ENCODE peak calls at places on chromosomes 4 and X, in five cellular contexts. A is NCI-H1092; P is brain microvascular endothelial cell; Q is AG09319; I is CD4-positive, CD25-positive, alpha-beta regulatory T cell. B is an unnamed sample.

GRCh38 chr4:176320340-176320975 is 692 bp downstream of the SPCS3 start:
- DNase-seq in A (peak), P (peak), Q (peak), I (peak), B (no peak)

GRCh38 chr4:147014946-147015345 is 69.3 kb upstream of the TTC29 start:
- DNase-seq in A (no peak), P (no peak), Q (no peak), I (no peak), B (no peak)

GRCh38 chrX:13770013-13770412 is 35.5 kb downstream of the OFD1 start:
- DNase-seq in A (no peak), P (no peak), Q (no peak), I (no peak), B (no peak)

GRCh38 chr4:187167126-187167525 is 443.5 kb upstream of the FAT1 start:
- DNase-seq in A (no peak), P (no peak), Q (no peak), I (no peak), B (no peak)

GRCh38 chr4:105714071-105714521 is 5.5 kb downstream of the GSTCD start:
- DNase-seq in A (no peak), P (peak), Q (no peak), I (no peak), B (no peak)

GRCh38 chr4:128310266-128310697 is 22.7 kb upstream of the PGRMC2 start:
- DNase-seq in A (peak), P (no peak), Q (no peak), I (no peak), B (no peak)

GRCh38 chr4:128462104-128462783 is 174.6 kb upstream of the PGRMC2 start:
- DNase-seq in A (no peak), P (no peak), Q (no peak), I (no peak), B (no peak)

GRCh38 chrX:39336709-39337294 is 535.5 kb downstream of the MID1IP1 start:
- DNase-seq in A (peak), P (no peak), Q (no peak), I (peak), B (no peak)

GRCh38 chrX:136195247-136195646 is 47.9 kb downstream of the FHL1 start:
- DNase-seq in A (no peak), P (no peak), Q (no peak), I (no peak), B (no peak)

GRCh38 chrX:1945879-1946278 is 331.0 kb downstream of the ASMT start:
- DNase-seq in A (no peak), P (no peak), Q (no peak), I (no peak), B (no peak)

GRCh38 chr4:2743518-2744445 is 12.4 kb downstream of the TNIP2 start:
- DNase-seq in A (no peak), P (no peak), Q (no peak), I (no peak), B (no peak)

GRCh38 chr4:47990145-47990544 is 26.3 kb downstream of the CNGA1 start:
- DNase-seq in A (no peak), P (no peak), Q (no peak), I (no peak), B (no peak)

GRCh38 chr4:41432889-41433288 is 105.1 kb upstream of the LIMCH1 start:
- DNase-seq in A (no peak), P (peak), Q (peak), I (no peak), B (peak)

GRCh38 chr4:70704333-70705145 is 16.2 kb downstream of the UTP3 start:
- DNase-seq in A (peak), P (peak), Q (no peak), I (peak), B (no peak)

GRCh38 chrX:24282381-24283121 is 31.3 kb downstream of the SUPT20HL2 start:
- DNase-seq in A (no peak), P (no peak), Q (peak), I (no peak), B (no peak)

GRCh38 chr4:31059753-31060522 is 339.8 kb downstream of the PCDH7 start:
- DNase-seq in A (no peak), P (no peak), Q (no peak), I (no peak), B (no peak)

GRCh38 chr4:144371479-144371878 is 231.0 kb upstream of the GYPA start:
- DNase-seq in A (no peak), P (peak), Q (no peak), I (no peak), B (no peak)

GRCh38 chr4:153541426-153542096 is 75.4 kb downstream of the TMEM131L start:
- DNase-seq in A (no peak), P (peak), Q (peak), I (no peak), B (peak)

GRCh38 chr4:174396599-174396998 is 112.9 kb downstream of the CEP44 start:
- DNase-seq in A (no peak), P (no peak), Q (no peak), I (no peak), B (no peak)

GRCh38 chrX:29155286-29155685 is 568.0 kb downstream of the IL1RAPL1 start:
- DNase-seq in A (no peak), P (no peak), Q (no peak), I (no peak), B (no peak)

GRCh38 chr4:154018659-154019058 is 229.8 kb upstream of the SFRP2 start:
- DNase-seq in A (no peak), P (no peak), Q (no peak), I (peak), B (no peak)

GRCh38 chrX:46587158-46587557 is 13.6 kb downstream of the CHST7 start:
- DNase-seq in A (no peak), P (peak), Q (no peak), I (no peak), B (no peak)

GRCh38 chr4:69124941-69125340 is 28.7 kb downstream of the UGT2B7 start:
- DNase-seq in A (no peak), P (no peak), Q (no peak), I (no peak), B (no peak)

GRCh38 chrX:15749642-15750610 is 11.9 kb downstream of the CA5B start:
- DNase-seq in A (no peak), P (no peak), Q (no peak), I (peak), B (no peak)

GRCh38 chr4:6019316-6020263 is 1.4 kb upstream of the C4orf50 start:
- DNase-seq in A (peak), P (peak), Q (no peak), I (peak), B (no peak)

GRCh38 chr4:138981930-138982390 is 33.6 kb upstream of the NOCT start:
- DNase-seq in A (no peak), P (peak), Q (peak), I (no peak), B (peak)

GRCh38 chrX:123959281-123960063 is 2.0 kb upstream of the STAG2 start:
- DNase-seq in A (no peak), P (no peak), Q (no peak), I (no peak), B (no peak)

GRCh38 chr4:74962584-74962983 is 29.7 kb downstream of the PARM1 start:
- DNase-seq in A (no peak), P (no peak), Q (no peak), I (no peak), B (no peak)

GRCh38 chr4:661231-661630 is 12.8 kb downstream of the ATP5ME start:
- DNase-seq in A (no peak), P (no peak), Q (no peak), I (no peak), B (no peak)

GRCh38 chr4:78079701-78080430 is 22.7 kb downstream of the FRAS1 start:
- DNase-seq in A (peak), P (no peak), Q (no peak), I (no peak), B (no peak)

GRCh38 chrX:41665676-41666075 is 23.1 kb upstream of the GPR34 start:
- DNase-seq in A (no peak), P (no peak), Q (no peak), I (no peak), B (no peak)

GRCh38 chr4:81565137-81565870 is 93.6 kb upstream of the RASGEF1B start:
- DNase-seq in A (no peak), P (peak), Q (no peak), I (no peak), B (no peak)

GRCh38 chr4:99983289-99983943 is 33.3 kb upstream of the H2AZ1 start:
- DNase-seq in A (no peak), P (no peak), Q (no peak), I (no peak), B (no peak)

GRCh38 chr4:151901631-151902030 is 140.8 kb upstream of the GATB start:
- DNase-seq in A (no peak), P (no peak), Q (no peak), I (no peak), B (no peak)

GRCh38 chrX:71938371-71938770 is 27.7 kb downstream of the NHSL2 start:
- DNase-seq in A (no peak), P (no peak), Q (no peak), I (no peak), B (no peak)

GRCh38 chrX:44400588-44400987 is 57.1 kb upstream of the EFHC2 start:
- DNase-seq in A (no peak), P (peak), Q (peak), I (no peak), B (peak)

GRCh38 chr4:147816382-147817254 is 84.7 kb downstream of the ARHGAP10 start:
- DNase-seq in A (no peak), P (no peak), Q (no peak), I (no peak), B (no peak)

B was measured in GM04503.